ENCODE peak calls at places on chromosomes 2 and 18, in four cellular contexts. F is NCI-H82, P is OCI-M1, M is upper lobe of right lung. Q is an unnamed sample.

GRCh38 chr2:188415754-188416083 is 124.0 kb downstream of the GULP1 start:
- DNase-seq in F (no peak), P (no peak), M (no peak), Q (no peak)

GRCh38 chr18:8744656-8745055 is 39.3 kb downstream of the MTCL1 start:
- DNase-seq in M (no peak), P (no peak), F (peak; percentile 43), Q (no peak)

GRCh38 chr2:143885461-143885860 is 634.5 kb downstream of the ZEB2 start:
- DNase-seq in M (no peak), F (no peak), P (no peak), Q (no peak)

GRCh38 chr2:212956665-212957064 is 194.7 kb downstream of the IKZF2 start:
- DNase-seq in F (no peak), M (no peak), P (no peak), Q (no peak)

GRCh38 chr18:21444465-21445023 is 156.0 kb downstream of the ESCO1 start:
- DNase-seq in M (no peak), F (peak; percentile 73), P (peak; percentile 81), Q (no peak)

GRCh38 chr2:101396352-101396717 is 9.0 kb upstream of the CREG2 start:
- DNase-seq in P (peak; percentile 35), M (no peak), F (no peak), Q (no peak)

GRCh38 chr18:4453712-4454547 is 1.2 kb downstream of the DLGAP1 start:
- DNase-seq in F (peak; percentile 7), M (peak; percentile 64), P (no peak), Q (no peak)

GRCh38 chr18:60331890-60332289 is 40.7 kb downstream of the MC4R start:
- DNase-seq in P (no peak), F (no peak), M (no peak), Q (no peak)

GRCh38 chr2:190978389-190979053 is 35.5 kb downstream of the STAT1 start:
- DNase-seq in M (no peak), F (no peak), P (no peak), Q (no peak)